ENCODE peak calls at places on chromosomes 12 and 14, in nine cellular contexts. One of them, this sample, is unnamed.

GRCh38 chr12:88451254-88451653 is 129.0 kb downstream of the KITLG start:
- DNase-seq in activated CD4-positive, alpha-beta T cell treated with anti-CD3 and anti-CD28 coated beads for 4 hours: no peak
- DNase-seq in iPS DF 19.7: no peak
- DNase-seq in D721Med: no peak
- DNase-seq in NCI-H1105: no peak
- DNase-seq in effector CD4-positive, alpha-beta T cell: no peak
- DNase-seq in HS-27A: no peak
- DNase-seq in H7: no peak
- DNase-seq in naive thymus-derived CD4-positive, alpha-beta T cell: no peak
- DNase-seq in this sample: no peak

GRCh38 chr14:72574687-72575086 is 319.2 kb downstream of the DPF3 start:
- DNase-seq in activated CD4-positive, alpha-beta T cell treated with anti-CD3 and anti-CD28 coated beads for 4 hours: no peak
- DNase-seq in iPS DF 19.7: no peak
- DNase-seq in D721Med: no peak
- DNase-seq in NCI-H1105: no peak
- DNase-seq in effector CD4-positive, alpha-beta T cell: no peak
- DNase-seq in HS-27A: no peak
- DNase-seq in H7: no peak
- DNase-seq in naive thymus-derived CD4-positive, alpha-beta T cell: no peak
- DNase-seq in this sample: no peak

GRCh38 chr14:65560340-65561027 is 148.0 kb downstream of the FUT8 start:
- DNase-seq in activated CD4-positive, alpha-beta T cell treated with anti-CD3 and anti-CD28 coated beads for 4 hours: no peak
- DNase-seq in iPS DF 19.7: no peak
- DNase-seq in D721Med: no peak
- DNase-seq in NCI-H1105: peak; percentile 18
- DNase-seq in effector CD4-positive, alpha-beta T cell: no peak
- DNase-seq in HS-27A: no peak
- DNase-seq in H7: no peak
- DNase-seq in naive thymus-derived CD4-positive, alpha-beta T cell: no peak
- DNase-seq in this sample: no peak

GRCh38 chr14:51738754-51739153 is 87.0 kb downstream of the FRMD6 start:
- DNase-seq in activated CD4-positive, alpha-beta T cell treated with anti-CD3 and anti-CD28 coated beads for 4 hours: no peak
- DNase-seq in iPS DF 19.7: peak; percentile 30
- DNase-seq in D721Med: no peak
- DNase-seq in NCI-H1105: no peak
- DNase-seq in effector CD4-positive, alpha-beta T cell: no peak
- DNase-seq in HS-27A: no peak
- DNase-seq in H7: peak; percentile 70
- DNase-seq in naive thymus-derived CD4-positive, alpha-beta T cell: no peak
- DNase-seq in this sample: no peak

GRCh38 chr12:131047789-131048610 is 94.3 kb downstream of the ADGRD1 start:
- DNase-seq in activated CD4-positive, alpha-beta T cell treated with anti-CD3 and anti-CD28 coated beads for 4 hours: no peak
- DNase-seq in iPS DF 19.7: no peak
- DNase-seq in D721Med: no peak
- DNase-seq in NCI-H1105: no peak
- DNase-seq in effector CD4-positive, alpha-beta T cell: no peak
- DNase-seq in HS-27A: no peak
- DNase-seq in H7: peak; percentile 50
- DNase-seq in naive thymus-derived CD4-positive, alpha-beta T cell: no peak
- DNase-seq in this sample: no peak

GRCh38 chr12:131511391-131511802 is 199.5 kb upstream of the SFSWAP start:
- DNase-seq in activated CD4-positive, alpha-beta T cell treated with anti-CD3 and anti-CD28 coated beads for 4 hours: peak; percentile 60
- DNase-seq in iPS DF 19.7: peak; percentile 23
- DNase-seq in D721Med: no peak
- DNase-seq in NCI-H1105: no peak
- DNase-seq in effector CD4-positive, alpha-beta T cell: peak; percentile 11
- DNase-seq in HS-27A: no peak
- DNase-seq in H7: peak; percentile 52
- DNase-seq in naive thymus-derived CD4-positive, alpha-beta T cell: peak; percentile 63
- DNase-seq in this sample: no peak

GRCh38 chr12:19185262-19185929 is 55.9 kb downstream of the PLEKHA5 start:
- DNase-seq in activated CD4-positive, alpha-beta T cell treated with anti-CD3 and anti-CD28 coated beads for 4 hours: no peak
- DNase-seq in iPS DF 19.7: no peak
- DNase-seq in D721Med: no peak
- DNase-seq in NCI-H1105: no peak
- DNase-seq in effector CD4-positive, alpha-beta T cell: no peak
- DNase-seq in HS-27A: no peak
- DNase-seq in H7: no peak
- DNase-seq in naive thymus-derived CD4-positive, alpha-beta T cell: no peak
- DNase-seq in this sample: no peak

GRCh38 chr12:53337998-53338397 is 1.8 kb upstream of the SP7 start:
- DNase-seq in activated CD4-positive, alpha-beta T cell treated with anti-CD3 and anti-CD28 coated beads for 4 hours: no peak
- DNase-seq in iPS DF 19.7: no peak
- DNase-seq in D721Med: no peak
- DNase-seq in NCI-H1105: no peak
- DNase-seq in effector CD4-positive, alpha-beta T cell: no peak
- DNase-seq in HS-27A: no peak
- DNase-seq in H7: peak; percentile 40
- DNase-seq in naive thymus-derived CD4-positive, alpha-beta T cell: no peak
- DNase-seq in this sample: no peak